ENCODE peak calls at places on chromosomes 13 and 19, in ten cellular contexts. S, Q, E, T, P, G, K, N, R and M are unnamed samples. For H3K27me3, the result is how much of the 10 kb centered on the place peaks cover.

GRCh38 chr19:39795001-39795400 is 16.3 kb downstream of the LEUTX start:
- DNase-seq in T (no peak), N (no peak), S (no peak), Q (no peak), G (no peak), R (peak), K (no peak), P (no peak), E (no peak), M (no peak)

GRCh38 chr19:50668416-50669318 is 19.4 kb downstream of the C19orf81 start:
- DNase-seq in Q (no peak), E (no peak), P (no peak), S (no peak), R (no peak), N (no peak), G (no peak), K (no peak), T (no peak), M (no peak)

GRCh38 chr19:15442142-15442920 is 7.4 kb downstream of the WIZ start:
- DNase-seq in G (no peak), Q (no peak), N (no peak), R (no peak), S (no peak), K (no peak), T (no peak), E (no peak), P (no peak), M (no peak)

GRCh38 chr13:98994080-98994479 is 16.2 kb upstream of the DOCK9 start:
- DNase-seq in T (no peak), P (no peak), Q (no peak), G (no peak), S (no peak), K (no peak), N (no peak), R (no peak), E (no peak), M (no peak)

GRCh38 chr13:77022341-77022740 is 4.6 kb downstream of the FBXL3 start:
- DNase-seq in E (no peak), N (no peak), K (no peak), R (no peak), S (no peak), T (no peak), Q (peak), G (no peak), P (no peak), M (no peak)

GRCh38 chr19:18814063-18814462 is 17.7 kb upstream of the UPF1 start:
- DNase-seq in G (no peak), K (no peak), E (no peak), Q (no peak), R (no peak), S (no peak), N (no peak), T (no peak), P (peak), M (no peak)

GRCh38 chr13:63481334-63481733 is 2065.7 kb upstream of the PCDH20 start:
- DNase-seq in G (no peak), E (no peak), Q (no peak), S (no peak), P (no peak), K (no peak), N (no peak), T (no peak), R (no peak), M (peak)

GRCh38 chr19:33386361-33386858 is 12.9 kb downstream of the CEBPG start:
- DNase-seq in E (no peak), P (no peak), K (no peak), Q (no peak), T (no peak), R (no peak), N (peak), S (no peak), G (no peak), M (no peak)

GRCh38 chr19:28501979-28502378 is 711.0 kb downstream of the UQCRFS1 start:
- DNase-seq in Q (no peak), S (no peak), G (no peak), E (no peak), N (no peak), P (no peak), T (no peak), R (no peak), K (no peak), M (no peak)

GRCh38 chr13:99997702-99998219 is 16.2 kb downstream of the ZIC2 start:
- DNase-seq in E (no peak), R (no peak), Q (no peak), T (no peak), G (no peak), N (no peak), P (no peak), S (no peak), K (no peak), M (no peak)
- H3K27me3 ChIP-seq in E (under half), R (under half), Q (under half), T (under half), G (under half), N (half or more), P (half or more), S (half or more), K (half or more), M (under half)

DNA sequence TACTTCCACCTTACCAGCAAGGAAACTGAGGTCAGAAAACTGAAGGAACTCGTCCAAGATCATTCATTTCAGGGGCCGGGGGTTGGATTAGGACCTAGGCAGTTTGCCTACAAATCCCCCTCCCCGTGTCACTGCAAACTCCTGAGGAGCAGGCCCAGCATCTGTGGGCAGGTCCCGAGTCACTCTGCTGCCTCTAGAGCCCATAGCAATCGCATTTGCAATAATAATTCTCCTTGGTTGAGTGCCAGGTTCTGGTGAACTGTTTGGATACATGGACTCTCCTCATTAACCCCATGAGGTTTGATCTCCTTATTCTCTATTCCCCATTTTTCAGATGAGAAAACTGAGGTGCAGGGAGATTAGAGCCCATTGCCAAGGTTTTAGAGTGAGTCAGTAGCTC is 903 bp downstream of the PIN1 start:
- DNase-seq in Q (no peak), N (no peak), R (peak), G (no peak), K (no peak), T (no peak), E (no peak), S (no peak), P (no peak), M (peak)
- H3K4me3 ChIP-seq in Q (peak), N (peak), R (peak), G (peak), K (peak), T (peak), E (peak), S (peak), P (peak), M (peak)

DNA sequence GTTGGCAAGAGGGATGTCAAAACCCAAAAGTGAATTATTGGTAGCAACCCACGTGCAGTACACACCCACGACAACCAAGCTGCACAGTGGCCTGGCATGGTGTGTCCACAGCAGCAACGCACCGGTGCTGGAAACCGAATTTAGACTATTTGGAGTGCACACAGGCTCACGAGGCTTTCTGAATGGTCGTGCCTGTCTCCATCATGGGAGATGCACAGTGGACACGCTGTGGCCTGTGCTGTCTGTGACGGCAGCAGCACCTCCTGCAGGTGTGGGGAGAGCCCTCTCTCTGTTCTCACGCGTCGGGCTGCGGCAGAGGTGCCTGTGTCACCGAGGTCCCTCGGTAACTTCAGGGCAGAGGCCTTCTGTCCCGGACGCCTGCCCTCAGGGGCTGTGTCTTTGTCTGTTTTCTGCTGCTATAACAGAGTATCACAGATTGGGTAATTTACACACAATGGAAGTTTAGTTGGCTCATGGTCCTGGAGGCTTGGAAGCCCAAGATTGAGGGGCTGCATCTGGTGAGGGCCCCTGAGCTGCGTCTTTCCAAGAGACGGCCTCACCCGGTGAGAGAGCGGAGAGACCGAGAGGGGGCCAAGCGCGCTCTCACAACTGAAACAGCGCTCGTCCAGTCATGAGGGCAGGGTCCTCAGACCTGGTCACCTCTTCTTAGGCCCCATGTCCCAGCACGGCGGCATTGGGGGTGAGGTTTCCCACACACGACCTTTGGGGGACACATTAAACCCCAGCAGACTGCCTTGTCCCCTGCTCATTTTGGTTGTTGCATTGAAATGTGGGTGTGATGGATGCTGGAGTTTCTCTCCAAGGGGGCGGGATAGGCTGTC is 9.1 kb upstream of the MCF2L start:
- DNase-seq in Q (no peak), P (no peak), E (no peak), S (no peak), R (no peak), K (no peak), T (peak), G (no peak), N (no peak), M (no peak)
- H3K27me3 ChIP-seq in Q (under half), P (under half), E (under half), S (under half), R (under half), K (under half), T (under half), G (under half), N (under half), M (under half)

GRCh38 chr19:57947088-57947418 is 453 bp downstream of the ZNF256 start:
- DNase-seq in P (no peak), R (no peak), S (no peak), E (no peak), Q (no peak), T (no peak), N (no peak), G (no peak), K (no peak), M (no peak)
- H3K4me3 ChIP-seq in P (peak), R (peak), S (peak), E (peak), Q (peak), T (peak), N (peak), G (peak), K (peak), M (peak)

GRCh38 chr19:53993448-53993847 is 2.0 kb downstream of the CACNG6 start:
- DNase-seq in E (no peak), S (no peak), Q (no peak), R (no peak), G (no peak), T (no peak), K (no peak), P (no peak), N (no peak), M (no peak)
- H3K27me3 ChIP-seq in E (under half), S (half or more), Q (under half), R (under half), G (under half), T (under half), K (under half), P (under half), N (half or more), M (under half)

GRCh38 chr19:1851581-1852293 is 3.5 kb upstream of the REXO1 start:
- DNase-seq in E (peak), R (no peak), S (no peak), P (no peak), G (no peak), T (no peak), K (no peak), Q (no peak), N (no peak), M (no peak)

GRCh38 chr19:1853295-1854031 is 5.2 kb upstream of the REXO1 start:
- DNase-seq in N (peak), R (peak), E (peak), S (peak), Q (peak), K (no peak), T (peak), G (no peak), P (no peak), M (peak)

GRCh38 chr19:1850809-1851544 is 2.7 kb upstream of the REXO1 start:
- DNase-seq in G (no peak), T (no peak), E (no peak), S (no peak), Q (no peak), K (no peak), P (no peak), N (no peak), R (peak), M (no peak)

GRCh38 chr19:1852729-1853128 is 4.4 kb upstream of the REXO1 start:
- DNase-seq in R (no peak), E (no peak), K (no peak), G (no peak), P (no peak), N (no peak), Q (no peak), T (no peak), S (no peak), M (no peak)

DNA sequence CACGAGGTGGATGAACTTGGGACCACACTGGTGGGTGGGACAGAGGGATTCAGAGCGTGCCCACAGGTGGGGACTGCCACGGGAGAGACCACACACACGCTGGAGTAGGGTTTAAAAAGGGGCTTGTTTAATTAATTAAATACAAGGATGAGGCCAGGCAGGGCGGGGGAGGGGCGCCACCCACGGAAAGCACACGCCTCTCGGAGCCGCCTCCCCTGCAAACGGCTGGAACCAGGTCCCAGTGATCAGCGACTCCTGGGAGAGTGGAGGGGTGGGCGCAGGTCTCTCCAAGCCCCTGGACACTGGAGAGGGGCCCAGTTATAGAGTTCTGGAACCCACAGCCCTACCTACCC is 4.0 kb upstream of the REXO1 start:
- DNase-seq in Q (no peak), E (no peak), T (no peak), P (no peak), R (no peak), S (no peak), K (no peak), G (no peak), N (no peak), M (no peak)
- H3K4me3 ChIP-seq in Q (no peak), E (peak), T (no peak), P (no peak), R (no peak), S (no peak), K (no peak), G (no peak), N (no peak), M (no peak)